ENCODE peak calls at places on chromosomes 7 and 10, in ten cellular contexts. L is A549, T is thoracic aorta, V is upper lobe of right lung, Y is IMR-90, B is OCI-LY7, G is tibial artery, E is ascending aorta, K is neural progenitor cell, A is transverse colon. U is an unnamed sample.

GRCh38 chr7:130369831-130370230 is 10.5 kb upstream of the CPA1 start:
- DNase-seq in E (no peak), K (no peak), G (no peak), V (no peak), L (no peak), A (no peak), T (no peak), Y (no peak), B (no peak), U (no peak)

GRCh38 chr10:91313761-91314520 is 93.5 kb downstream of the PCGF5 start:
- DNase-seq in A (no peak), B (no peak), K (no peak), Y (peak), E (no peak), G (no peak), T (no peak), L (no peak), V (no peak), U (no peak)

GRCh38 chr10:44936314-44936975 is 23.2 kb upstream of the RASSF4 start:
- DNase-seq in V (no peak), E (peak), Y (no peak), L (no peak), G (no peak), A (no peak), K (no peak), T (no peak), B (no peak), U (peak)

GRCh38 chr10:112580267-112580666 is 133.3 kb downstream of the VTI1A start:
- DNase-seq in A (no peak), E (no peak), V (no peak), L (no peak), G (no peak), T (no peak), K (no peak), B (no peak), Y (no peak), U (no peak)

GRCh38 chr10:97685395-97685958 is 1.6 kb downstream of the AVPI1 start:
- DNase-seq in G (no peak), K (peak), B (no peak), T (no peak), L (peak), Y (peak), E (no peak), V (peak), A (peak), U (no peak)

GRCh38 chr10:86671419-86671818 is 3.1 kb downstream of the LDB3 start:
- DNase-seq in G (no peak), B (no peak), E (no peak), K (no peak), Y (no peak), L (no peak), A (peak), V (no peak), T (no peak), U (no peak)

GRCh38 chr7:76291346-76292205 is 10.9 kb upstream of the HSPB1 start:
- DNase-seq in Y (peak), V (peak), T (peak), G (peak), L (peak), E (peak), K (peak), A (peak), B (peak), U (peak)

GRCh38 chr10:79490400-79491081 is 21.8 kb upstream of the EIF5AL1 start:
- DNase-seq in K (no peak), A (peak), V (no peak), G (peak), E (no peak), Y (peak), T (no peak), L (no peak), B (no peak), U (no peak)

GRCh38 chr7:116984917-116985316 is 31.6 kb downstream of the ST7 start:
- DNase-seq in L (peak), E (no peak), V (no peak), G (no peak), B (peak), K (peak), T (no peak), A (no peak), Y (peak), U (no peak)

GRCh38 chr10:122555431-122555830 is 5.1 kb upstream of the DMBT1 start:
- DNase-seq in K (no peak), V (no peak), B (no peak), L (no peak), G (no peak), E (peak), A (no peak), T (no peak), Y (no peak), U (no peak)

GRCh38 chr7:64046041-64046389 is 781 bp downstream of the ZNF727 start:
- DNase-seq in T (no peak), E (no peak), Y (no peak), V (no peak), A (no peak), B (no peak), G (no peak), K (no peak), L (no peak), U (no peak)
- H3K4me3 ChIP-seq in T (peak), E (peak), Y (no peak), V (peak), A (peak), B (no peak), G (peak), K (no peak), L (no peak), U (peak)

GRCh38 chr7:82012453-82012852 is 242.6 kb upstream of the HGF start:
- DNase-seq in T (no peak), E (no peak), K (no peak), Y (peak), G (no peak), B (no peak), A (no peak), L (no peak), V (no peak), U (no peak)
- H3K27ac ChIP-seq in T (no peak), E (no peak), K (no peak), Y (no peak), G (no peak), B (no peak), A (no peak), L (no peak), V (no peak), U (no peak)

GRCh38 chr10:101216207-101216607 is 13.1 kb downstream of the LBX1 start:
- DNase-seq in A (no peak), V (no peak), B (no peak), K (peak), Y (no peak), L (no peak), E (no peak), T (no peak), G (no peak), U (no peak)

GRCh38 chr10:101218423-101219136 is 10.7 kb downstream of the LBX1 start:
- DNase-seq in G (no peak), E (no peak), K (no peak), B (no peak), T (no peak), A (no peak), Y (no peak), V (no peak), L (no peak), U (no peak)

GRCh38 chr10:101219137-101219945 is 9.9 kb downstream of the LBX1 start:
- DNase-seq in L (no peak), A (no peak), K (no peak), G (no peak), B (no peak), T (no peak), E (no peak), V (no peak), Y (no peak), U (no peak)

GRCh38 chr10:101216631-101217425 is 12.4 kb downstream of the LBX1 start:
- DNase-seq in T (no peak), L (no peak), B (no peak), K (peak), Y (no peak), G (no peak), V (no peak), E (no peak), A (no peak), U (no peak)

GRCh38 chr10:101217450-101218281 is 11.6 kb downstream of the LBX1 start:
- DNase-seq in B (no peak), V (no peak), A (peak), E (no peak), T (no peak), L (peak), K (peak), Y (peak), G (no peak), U (no peak)
- TF ChIP-seq CTCF in B (no peak), V (peak), A (peak), E (no peak), T (no peak), L (peak), K (peak), Y (peak), G (no peak), U (no peak)

GRCh38 chr7:150736864-150737263 is 354 bp upstream of the GIMAP5 start:
- DNase-seq in B (no peak), K (no peak), V (no peak), T (no peak), A (no peak), G (no peak), L (no peak), Y (no peak), E (no peak), U (no peak)
- H3K4me3 ChIP-seq in B (no peak), K (no peak), V (peak), T (peak), A (peak), G (peak), L (no peak), Y (no peak), E (peak), U (peak)

DNA sequence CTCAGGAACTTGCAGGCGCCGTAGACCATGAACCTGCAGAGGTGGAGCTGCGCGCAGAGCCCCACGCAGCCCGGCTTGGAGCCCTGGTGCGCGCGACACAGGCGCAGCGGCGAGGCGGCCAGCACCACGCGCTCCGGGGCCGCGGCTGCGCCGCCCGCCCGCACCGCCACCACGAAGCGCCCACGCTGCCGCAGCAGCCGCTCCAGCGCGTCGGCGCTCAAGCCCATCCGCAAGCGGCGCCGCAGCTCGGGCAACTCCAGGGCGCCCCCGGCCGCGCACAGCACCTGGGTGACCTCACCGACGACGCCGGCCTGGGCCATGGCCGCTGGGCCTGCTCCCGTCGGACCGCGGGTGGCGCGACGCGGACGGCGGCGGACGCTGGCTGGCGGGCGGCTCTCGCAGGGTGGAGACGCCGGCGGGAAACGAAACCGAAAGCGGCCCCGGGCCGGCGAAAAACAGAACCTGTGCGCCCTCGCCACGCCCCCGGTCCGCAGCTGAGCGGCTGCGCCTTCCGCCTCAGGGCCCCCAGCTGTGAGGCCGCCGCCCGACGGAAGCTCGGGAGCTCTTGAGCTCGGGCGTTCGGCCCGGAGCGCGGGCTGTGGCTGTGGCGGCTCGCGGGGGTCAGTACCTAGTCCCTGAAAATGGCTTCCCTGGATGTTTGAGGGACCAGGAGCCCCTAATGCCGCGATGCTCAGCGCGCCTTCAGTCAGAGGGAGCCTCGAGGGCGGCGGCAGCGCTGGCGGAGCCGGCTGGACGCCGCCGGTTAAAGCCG is at the start of gene PARP12:
- DNase-seq in B (peak), E (peak), G (peak), K (peak), A (peak), L (peak), T (peak), Y (peak), V (peak), U (peak)
- H3K27ac ChIP-seq in B (no peak), E (peak), G (peak), K (no peak), A (peak), L (peak), T (peak), Y (peak), V (peak), U (peak)

GRCh38 chr7:142669074-142669654 is 80.1 kb upstream of the PRSS1 start:
- DNase-seq in G (no peak), V (no peak), E (no peak), Y (peak), T (no peak), A (no peak), K (peak), B (peak), L (no peak), U (no peak)
- TF ChIP-seq CTCF in G (peak), V (peak), E (peak), Y (peak), T (peak), A (peak), K (peak), B (peak), L (no peak), U (peak)

GRCh38 chr7:45087301-45088145 is 1.2 kb downstream of the NACAD start:
- DNase-seq in T (no peak), Y (no peak), K (no peak), L (no peak), A (no peak), E (no peak), V (peak), G (no peak), B (no peak), U (no peak)
- H3K4me3 ChIP-seq in T (peak), Y (peak), K (no peak), L (no peak), A (no peak), E (peak), V (no peak), G (peak), B (no peak), U (peak)

GRCh38 chr10:101283762-101284161 is 54.5 kb upstream of the LBX1 start:
- DNase-seq in B (no peak), L (no peak), V (no peak), G (no peak), A (no peak), Y (no peak), E (no peak), K (no peak), T (no peak), U (no peak)
- H3K27ac ChIP-seq in B (no peak), L (no peak), V (no peak), G (no peak), A (no peak), Y (no peak), E (no peak), K (no peak), T (no peak), U (no peak)

GRCh38 chr10:22244001-22244400 is 26.2 kb upstream of the EBLN1 start:
- DNase-seq in K (no peak), Y (no peak), B (no peak), G (no peak), V (no peak), L (no peak), T (no peak), E (no peak), A (no peak), U (no peak)
- TF ChIP-seq CTCF in K (peak), Y (no peak), B (peak), G (no peak), V (peak), L (peak), T (no peak), E (no peak), A (no peak), U (no peak)

U was measured in coronary artery.